ENCODE peak calls at places on chromosomes 12 and 14, in eight cellular contexts. N is NCI-H2081; H is stimulated activated CD4-positive, alpha-beta T cell treated with anti-CD3 and anti-CD28 coated beads, Interleukin-1b, Interleukin-23, amount 100 ng/mL, for 24 hours; P is lower leg skin; T is tibial artery; C is activated gamma-delta T cell treated with anti-CD3 and anti-CD28 coated beads, Interleukin-2, amount 50 U/mL, for 16 hours; Y is A549; G is NCI-H748 treated with DMSO at 0.1 percent for 48 hours. O is an unnamed sample.
A peak's percentile ranks its signal among the peaks of the same experiment; 100 is the strongest.

GRCh38 chr12:18323159-18323558 is 61.8 kb downstream of the PIK3C2G start:
- DNase-seq in N (no peak), C (no peak), T (no peak), G (no peak), P (no peak), H (no peak), Y (no peak), O (no peak)

GRCh38 chr12:116771651-116772050 is 33.5 kb downstream of the RNFT2 start:
- DNase-seq in T (no peak), Y (no peak), C (no peak), H (no peak), N (no peak), G (no peak), P (no peak), O (no peak)

GRCh38 chr12:120468846-120469449 is 600 bp downstream of the SRSF9 start:
- DNase-seq in P (no peak), N (no peak), G (no peak), Y (peak; percentile 36), C (peak; percentile 12), T (peak; percentile 73), H (no peak), O (no peak)

GRCh38 chr14:34633697-34634096 is 3.7 kb upstream of the SNX6 start:
- DNase-seq in P (no peak), N (no peak), T (no peak), C (no peak), G (no peak), H (no peak), Y (no peak), O (no peak)

GRCh38 chr14:97120204-97121120 is 323.3 kb downstream of the VRK1 start:
- DNase-seq in T (no peak), C (peak; percentile 17), G (no peak), P (no peak), H (no peak), Y (no peak), N (no peak), O (no peak)

GRCh38 chr12:121796855-121797751 is 3.6 kb upstream of the RHOF start:
- DNase-seq in H (no peak), T (peak; percentile 99), P (peak; percentile 89), N (peak; percentile 78), C (no peak), G (peak; percentile 52), Y (peak; percentile 90), O (peak; percentile 51)

GRCh38 chr14:44620106-44621019 is 113.3 kb upstream of the FSCB start:
- DNase-seq in P (no peak), G (no peak), T (no peak), H (no peak), N (no peak), C (no peak), Y (no peak), O (no peak)

GRCh38 chr14:74531467-74531866 is 37.9 kb downstream of the ISCA2 start:
- DNase-seq in G (no peak), H (no peak), Y (peak; percentile 44), T (no peak), N (no peak), C (no peak), P (no peak), O (no peak)

GRCh38 chr12:131836193-131836592 is 8.0 kb downstream of the MMP17 start:
- DNase-seq in P (no peak), H (no peak), N (no peak), Y (no peak), C (no peak), T (no peak), G (no peak), O (no peak)

GRCh38 chr12:93183940-93184663 is 193.6 kb upstream of the NUDT4 start:
- DNase-seq in P (peak; percentile 37), H (no peak), Y (no peak), C (no peak), N (no peak), G (no peak), T (peak; percentile 86), O (no peak)

GRCh38 chr12:107317751-107318553 is 224.6 kb upstream of the CRY1 start:
- DNase-seq in P (peak; percentile 75), G (peak; percentile 88), T (peak; percentile 73), N (peak; percentile 89), Y (peak; percentile 95), H (peak; percentile 47), C (peak; percentile 69), O (peak; percentile 93)

GRCh38 chr14:20682435-20683124 is 1.8 kb upstream of the RNASE4 start:
- DNase-seq in T (peak; percentile 95), P (peak; percentile 89), G (peak; percentile 84), N (peak; percentile 90), C (peak; percentile 63), H (peak; percentile 37), Y (peak; percentile 81), O (peak; percentile 41)

GRCh38 chr14:38944691-38945090 is 158.3 kb downstream of the SEC23A start:
- DNase-seq in Y (no peak), G (no peak), P (no peak), H (no peak), C (no peak), T (no peak), N (no peak), O (no peak)

GRCh38 chr14:61973981-61974380 is 211.8 kb downstream of the SNAPC1 start:
- DNase-seq in T (no peak), C (no peak), Y (no peak), G (no peak), P (no peak), H (no peak), N (no peak), O (no peak)

GRCh38 chr12:16880864-16881285 is 274.9 kb upstream of the LMO3 start:
- DNase-seq in N (peak; percentile 88), G (peak; percentile 81), T (no peak), H (no peak), C (no peak), P (no peak), Y (no peak), O (peak; percentile 17)